ENCODE peak calls at places on chromosome 13, in four cellular contexts. S is lower lobe of right lung, A is mammary epithelial cell, O is GF-D8. P is an unnamed sample.

GRCh38 chr13:66618702-66619101 is 611.4 kb downstream of the PCDH9 start:
- DNase-seq in S (no peak), A (peak), O (no peak), P (no peak)

GRCh38 chr13:112771877-112772538 is 82.2 kb downstream of the ATP11A start:
- DNase-seq in S (peak), A (no peak), O (no peak), P (peak)

GRCh38 chr13:42574435-42575311 is 721 bp downstream of the TNFSF11 start:
- DNase-seq in S (no peak), A (no peak), O (no peak), P (peak)

GRCh38 chr13:39130298-39130697 is 92.0 kb downstream of the NHLRC3 start:
- DNase-seq in S (no peak), A (no peak), O (no peak), P (no peak)

GRCh38 chr13:113562085-113562749 is 22.3 kb upstream of the TFDP1 start:
- DNase-seq in S (peak), A (peak), O (peak), P (peak)

GRCh38 chr13:40070357-40070756 is 414.9 kb downstream of the COG6 start:
- DNase-seq in S (no peak), A (no peak), O (no peak), P (no peak)

GRCh38 chr13:26465514-26465913 is 92.0 kb upstream of the WASF3 start:
- DNase-seq in S (no peak), A (no peak), O (no peak), P (no peak)

GRCh38 chr13:95624020-95624419 is 20.5 kb downstream of the DZIP1 start:
- DNase-seq in S (no peak), A (peak), O (no peak), P (no peak)

GRCh38 chr13:20721454-20722357 is 18.2 kb downstream of the IL17D start:
- DNase-seq in S (no peak), A (peak), O (no peak), P (peak)

GRCh38 chr13:36965767-36966166 is 33.4 kb downstream of the ALG5 start:
- DNase-seq in S (no peak), A (peak), O (no peak), P (no peak)

GRCh38 chr13:52159159-52159982 is at the start of gene NEK3:
- DNase-seq in S (peak), A (peak), O (peak), P (peak)